ENCODE peak calls at places on chromosomes 12 and 14, in four cellular contexts. M is tibial artery, Y is heart left ventricle, K is right cardiac atrium. O is an unnamed sample. For H3K9me3, the result is how much of the 10 kb centered on the place peaks cover.

GRCh38 chr12:94516985-94517384 is 57.3 kb upstream of the CEP83 start:
- DNase-seq in Y (no peak), K (no peak), M (no peak), O (no peak)

GRCh38 chr12:5889381-5890047 is 55.5 kb downstream of the ANO2 start:
- DNase-seq in K (no peak), Y (no peak), M (no peak), O (no peak)

GRCh38 chr12:132279184-132279889 is 50.1 kb downstream of the GALNT9 start:
- DNase-seq in Y (peak), K (peak), M (no peak), O (no peak)

GRCh38 chr12:96195845-96196451 is 1.8 kb downstream of the ELK3 start:
- DNase-seq in Y (no peak), M (no peak), K (peak), O (peak)

GRCh38 chr12:88934163-88934747 is 354.0 kb upstream of the KITLG start:
- DNase-seq in K (no peak), M (no peak), Y (no peak), O (no peak)

GRCh38 chr12:127607146-127607725 is 659.7 kb upstream of the TMEM132C start:
- DNase-seq in Y (no peak), M (no peak), K (no peak), O (no peak)

GRCh38 chr14:38238881-38239280 is 17.0 kb downstream of the CLEC14A start:
- DNase-seq in K (no peak), Y (no peak), M (no peak), O (no peak)

GRCh38 chr14:95254356-95254755 is 65.4 kb downstream of the CLMN start:
- DNase-seq in K (no peak), M (no peak), Y (no peak), O (no peak)

GRCh38 chr12:133217219-133217618 is 18.5 kb downstream of the ANHX start:
- DNase-seq in Y (no peak), M (peak), K (no peak), O (no peak)

GRCh38 chr12:6538420-6539275 is 4.3 kb downstream of the GAPDH start:
- DNase-seq in Y (no peak), M (no peak), K (no peak), O (no peak)

GRCh38 chr14:55638665-55639064 is 58.7 kb downstream of the KTN1 start:
- DNase-seq in K (no peak), Y (no peak), M (no peak), O (no peak)

GRCh38 chr12:49626169-49626835 is 2.9 kb downstream of the PRPF40B start:
- DNase-seq in M (no peak), Y (no peak), K (no peak), O (no peak)

GRCh38 chr12:46351861-46352595 is 20.5 kb downstream of the SLC38A2 start:
- DNase-seq in M (no peak), K (no peak), Y (no peak), O (no peak)

GRCh38 chr12:26614217-26614616 is 218.8 kb downstream of the ITPR2 start:
- DNase-seq in M (no peak), Y (no peak), K (peak), O (no peak)

GRCh38 chr12:89356069-89356665 is 3.9 kb upstream of the DUSP6 start:
- DNase-seq in Y (no peak), K (no peak), M (no peak), O (no peak)

GRCh38 chr12:63820427-63820826 is 24.1 kb upstream of the SRGAP1 start:
- DNase-seq in Y (no peak), M (no peak), K (no peak), O (no peak)

GRCh38 chr14:85054178-85054577 is 475.8 kb upstream of the FLRT2 start:
- DNase-seq in M (no peak), Y (no peak), K (no peak), O (no peak)

GRCh38 chr14:20144820-20145219 is 6.2 kb downstream of the OR4N5 start:
- DNase-seq in M (no peak), K (no peak), Y (no peak), O (no peak)
- H3K9me3 ChIP-seq in M (under half), K (under half), Y (under half), O (under half)

GRCh38 chr14:39566795-39567194 is 134.6 kb upstream of the FBXO33 start:
- DNase-seq in Y (no peak), K (no peak), M (no peak), O (no peak)

GRCh38 chr14:39568809-39569538 is 136.7 kb upstream of the FBXO33 start:
- DNase-seq in K (no peak), M (no peak), Y (no peak), O (no peak)

GRCh38 chr14:39558525-39558924 is 126.3 kb upstream of the FBXO33 start:
- DNase-seq in Y (no peak), M (no peak), K (no peak), O (no peak)

GRCh38 chr14:39562175-39562574 is 129.9 kb upstream of the FBXO33 start:
- DNase-seq in Y (no peak), M (no peak), K (no peak), O (no peak)

DNA sequence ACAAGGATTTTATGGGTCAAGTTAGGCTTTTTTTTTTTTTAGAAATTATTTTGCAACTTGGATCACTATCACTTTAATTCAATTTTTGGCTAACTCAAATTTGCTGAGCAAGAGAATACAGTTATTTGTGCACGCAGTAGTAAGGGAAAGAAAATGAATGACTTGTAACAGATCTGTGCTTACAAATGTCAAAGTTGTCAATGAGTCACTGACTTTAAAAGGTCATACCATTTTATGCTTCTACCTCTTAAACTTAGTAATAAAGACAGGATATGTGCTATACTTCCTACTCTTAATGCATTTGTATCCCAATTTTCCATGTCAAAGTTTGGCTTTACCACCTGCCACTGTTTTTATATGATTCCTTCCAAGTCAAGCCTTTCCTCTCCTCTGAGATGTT is 131.1 kb upstream of the FBXO33 start:
- DNase-seq in Y (no peak), K (no peak), M (no peak), O (no peak)
- H3K9me3 ChIP-seq in Y (under half), K (under half), M (under half), O (under half)

DNA sequence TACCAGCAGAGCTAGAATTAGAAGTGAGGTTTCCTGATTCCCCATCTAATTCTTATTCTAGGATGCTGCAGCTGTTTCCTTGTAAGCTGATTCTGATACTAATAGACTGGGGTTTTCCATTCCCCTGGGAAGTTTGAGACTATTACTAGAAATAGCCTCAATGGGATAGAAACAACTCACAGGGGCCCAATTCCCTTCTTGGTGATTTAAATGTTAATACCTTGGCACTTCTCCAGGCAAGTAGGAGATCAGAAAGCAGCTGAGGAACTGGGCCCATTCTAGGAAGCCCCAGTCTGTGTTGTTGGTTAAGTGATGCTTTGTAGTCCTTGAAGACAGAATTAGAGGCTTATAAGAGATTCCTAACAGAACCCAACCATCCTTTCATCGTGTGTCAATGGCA is 407.0 kb upstream of the SEL1L start:
- DNase-seq in Y (no peak), M (no peak), K (no peak), O (no peak)
- H3K9me3 ChIP-seq in Y (under half), M (under half), K (under half), O (under half)

DNA sequence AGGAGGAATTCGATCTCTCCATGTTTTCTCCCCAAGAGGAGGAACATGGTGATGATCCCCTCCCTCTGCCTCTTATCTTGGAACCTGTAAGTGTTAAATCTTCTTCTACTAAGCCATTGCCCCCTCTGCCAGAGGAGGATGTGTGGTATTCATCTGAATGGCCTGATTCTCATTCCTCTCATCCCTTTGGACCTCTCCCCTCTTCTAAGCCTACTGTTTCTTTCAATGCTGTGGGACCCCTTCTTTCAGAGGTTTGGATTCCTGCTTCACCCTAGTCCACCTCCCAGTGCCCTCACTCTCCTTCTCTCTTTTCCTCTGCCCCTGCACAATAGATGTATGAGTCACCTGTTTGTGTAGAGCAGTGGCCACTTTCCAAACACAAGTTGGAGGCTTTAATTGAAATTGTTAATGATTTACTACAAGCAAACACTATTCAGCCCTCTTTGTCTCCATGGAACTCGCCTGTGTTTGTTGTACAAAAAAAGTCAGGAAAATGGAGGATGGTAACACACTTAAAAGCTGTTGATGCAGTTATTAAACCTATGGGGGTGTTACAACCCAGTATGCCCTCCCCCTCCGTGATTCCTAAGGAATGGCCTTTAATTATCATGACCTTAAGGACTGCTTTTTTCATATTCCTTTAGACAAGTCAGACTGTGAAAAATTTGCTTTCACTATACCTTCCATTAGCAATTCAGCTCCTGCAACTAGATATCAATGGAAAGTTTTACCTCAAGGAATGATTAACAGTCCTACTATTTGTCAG is 192.1 kb upstream of the ALG10B start:
- DNase-seq in K (no peak), M (no peak), Y (no peak), O (no peak)
- H3K9me3 ChIP-seq in K (under half), M (under half), Y (under half), O (under half)

GRCh38 chr12:38101753-38102152 is 214.8 kb upstream of the ALG10B start:
- DNase-seq in K (no peak), Y (no peak), M (no peak), O (no peak)
- H3K9me3 ChIP-seq in K (under half), Y (under half), M (under half), O (under half)

DNA sequence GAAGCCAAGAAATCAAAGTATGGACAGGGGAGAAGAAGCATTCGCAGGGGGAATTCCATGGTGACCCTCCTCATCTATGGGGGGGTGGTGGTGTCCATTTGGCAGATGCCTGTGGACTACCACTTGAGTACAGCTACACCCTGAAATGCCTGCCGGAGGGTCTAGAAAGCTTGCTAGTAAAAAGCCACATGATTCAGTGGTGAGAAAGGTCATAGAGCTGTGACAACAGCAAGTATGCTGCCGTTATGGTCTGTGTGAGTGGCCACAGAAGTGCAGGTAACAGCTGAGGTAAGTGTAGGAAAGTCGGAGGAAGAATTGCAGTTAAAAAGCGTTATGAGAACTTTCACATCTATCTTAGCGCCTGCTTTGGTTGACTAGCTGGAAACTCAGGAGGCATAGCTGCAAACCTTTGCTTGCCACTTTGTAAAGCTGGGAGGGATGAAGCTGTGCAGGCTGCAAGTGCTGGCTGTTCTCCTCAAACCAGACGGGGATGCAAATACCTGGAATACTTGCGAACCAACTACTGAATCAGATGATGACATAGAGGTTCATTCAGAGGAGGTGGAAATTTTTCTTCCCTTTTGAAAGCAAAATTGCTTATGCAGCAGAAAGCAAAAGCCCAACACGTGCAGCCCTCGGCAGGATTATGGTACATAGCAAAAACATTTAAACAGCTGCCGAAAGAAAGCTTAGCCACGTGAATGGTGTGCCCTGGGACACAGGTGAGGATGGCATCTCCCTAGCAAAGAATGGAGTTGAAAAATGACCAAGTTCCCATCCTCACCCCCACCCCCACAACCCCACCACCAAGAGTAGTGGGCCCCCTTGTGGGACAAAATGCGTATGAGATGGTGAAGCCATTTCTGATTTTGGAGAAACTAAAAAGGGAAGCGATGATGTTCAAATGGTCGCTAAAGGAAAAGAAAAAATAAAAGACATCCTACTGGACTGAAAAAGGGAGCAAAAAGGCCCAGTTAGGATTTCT is 287.0 kb downstream of the RERGL start:
- DNase-seq in K (no peak), M (no peak), Y (no peak), O (no peak)
- H3K9me3 ChIP-seq in K (under half), M (under half), Y (under half), O (under half)

O was measured in T-helper 17 cell.